ENCODE peak calls at places on chromosomes 1 and 21, in six cellular contexts. D is ovary, X is suprapubic skin, S is HCT116, O is cardiac muscle cell, N is lung. Z is an unnamed sample.

GRCh38 chr1:166858726-166859419 is 17.2 kb downstream of the TADA1 start:
- DNase-seq in D (no peak), X (no peak), S (no peak), O (no peak), N (no peak), Z (no peak)

GRCh38 chr21:26570203-26570602 is 2.9 kb downstream of the CYYR1 start:
- DNase-seq in D (no peak), X (no peak), S (no peak), O (no peak), N (no peak), Z (no peak)

GRCh38 chr1:116674761-116675160 is 7.2 kb upstream of the IGSF3 start:
- DNase-seq in D (no peak), X (no peak), S (no peak), O (no peak), N (no peak), Z (no peak)

GRCh38 chr1:33957854-33958253 is 94.0 kb downstream of the HMGB4 start:
- DNase-seq in D (no peak), X (no peak), S (no peak), O (no peak), N (no peak), Z (no peak)

GRCh38 chr21:31326478-31327247 is 17.4 kb downstream of the TIAM1 start:
- DNase-seq in D (no peak), X (no peak), S (no peak), O (no peak), N (no peak), Z (no peak)

GRCh38 chr21:39014751-39015150 is 168.5 kb downstream of the PSMG1 start:
- DNase-seq in D (no peak), X (no peak), S (no peak), O (no peak), N (no peak), Z (no peak)

GRCh38 chr1:100463809-100464424 is 74.0 kb upstream of the GPR88 start:
- DNase-seq in D (peak; percentile 73), X (no peak), S (peak; percentile 39), O (peak; percentile 79), N (peak; percentile 44), Z (no peak)

GRCh38 chr1:66248257-66248656 is 285.7 kb upstream of the SGIP1 start:
- DNase-seq in D (no peak), X (no peak), S (no peak), O (no peak), N (no peak), Z (no peak)

GRCh38 chr21:21921410-21922232 is 923.4 kb downstream of the NCAM2 start:
- DNase-seq in D (no peak), X (no peak), S (no peak), O (peak; percentile 55), N (no peak), Z (no peak)

GRCh38 chr1:165228676-165229075 is 127.8 kb downstream of the LMX1A start:
- DNase-seq in D (no peak), X (no peak), S (no peak), O (peak; percentile 70), N (no peak), Z (no peak)

DNA sequence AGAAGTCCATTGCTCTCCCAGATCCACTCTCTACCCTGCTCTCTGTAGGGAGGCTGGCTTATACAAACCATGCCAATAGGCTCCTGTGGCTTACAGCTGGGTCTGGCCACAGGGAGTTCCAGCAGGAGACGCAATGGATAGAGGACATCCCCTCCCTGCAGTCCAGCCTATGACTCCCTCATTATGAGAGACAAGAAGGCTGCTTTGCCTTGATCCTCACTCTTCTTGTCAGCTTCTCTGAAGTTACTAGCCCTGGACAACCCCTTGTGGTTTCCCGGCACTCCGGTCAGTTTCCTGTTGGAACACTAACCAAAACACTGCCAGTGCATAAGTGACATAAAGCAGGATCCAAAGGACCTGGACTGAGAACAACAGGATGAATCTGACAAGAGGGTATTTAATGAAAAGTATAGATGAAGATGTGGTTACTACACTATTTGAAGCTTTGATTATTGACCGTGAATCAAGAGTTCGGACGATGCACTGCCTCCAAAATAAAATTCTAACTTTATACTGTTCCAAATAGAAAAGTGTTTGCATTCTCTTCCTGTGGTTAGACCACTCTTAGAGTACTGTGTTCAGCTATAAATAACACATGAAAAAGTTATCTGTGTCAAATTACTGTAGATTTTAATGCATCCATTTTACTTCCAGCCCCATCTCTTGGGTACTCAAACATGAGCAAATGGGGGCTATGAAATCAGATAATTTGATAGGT is 32.7 kb upstream of the ZNF326 start:
- DNase-seq in D (no peak), X (no peak), S (no peak), O (no peak), N (no peak), Z (no peak)
- H3K4me3 ChIP-seq in D (no peak overlapping the region), X (no peak overlapping the region), S (no peak overlapping the region), O (no peak overlapping the region), N (no peak overlapping the region), Z (no peak overlapping the region)

GRCh38 chr1:2269193-2269921 is 41.2 kb downstream of the SKI start:
- DNase-seq in D (no peak), X (no peak), S (no peak), O (no peak), N (no peak), Z (no peak)
- H3K4me3 ChIP-seq in D (no peak overlapping the region), X (no peak overlapping the region), S (no peak overlapping the region), O (no peak overlapping the region), N (no peak overlapping the region), Z (no peak overlapping the region)

GRCh38 chr21:41361786-41362604 is at the start of gene MX2:
- DNase-seq in D (no peak), X (peak; percentile 89), S (no peak), O (no peak), N (peak; percentile 61), Z (peak; percentile 91)
- H3K4me3 ChIP-seq in D (peak within 1 kb of the TSS; percentile 27), X (peak within 1 kb of the TSS; percentile 43), S (no peak within 1 kb of the TSS), O (no peak within 1 kb of the TSS), N (no peak within 1 kb of the TSS), Z (peak within 1 kb of the TSS; percentile 57)

DNA sequence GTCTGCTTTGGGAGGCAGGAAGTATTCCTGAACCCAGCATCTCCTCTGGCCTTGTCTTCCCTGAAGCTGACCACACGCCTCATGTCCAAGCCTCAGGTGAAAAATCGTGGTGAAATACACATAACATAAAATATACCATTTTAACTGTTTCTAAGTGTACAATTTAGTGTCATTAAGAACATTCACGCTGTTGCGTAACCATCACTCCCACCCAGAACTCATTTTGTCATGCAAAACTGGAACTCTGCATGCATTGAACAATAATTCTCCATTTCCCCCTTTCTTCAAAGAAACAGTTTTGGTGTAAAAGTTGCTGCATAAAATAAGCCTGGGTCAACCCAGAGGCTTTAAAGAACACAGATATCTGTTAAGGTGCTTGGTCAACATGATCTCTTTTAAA is 93.5 kb downstream of the PLD5 start:
- DNase-seq in D (no peak), X (no peak), S (no peak), O (no peak), N (no peak), Z (no peak)
- H3K4me3 ChIP-seq in D (no peak overlapping the region), X (no peak overlapping the region), S (no peak overlapping the region), O (no peak overlapping the region), N (no peak overlapping the region), Z (no peak overlapping the region)

DNA sequence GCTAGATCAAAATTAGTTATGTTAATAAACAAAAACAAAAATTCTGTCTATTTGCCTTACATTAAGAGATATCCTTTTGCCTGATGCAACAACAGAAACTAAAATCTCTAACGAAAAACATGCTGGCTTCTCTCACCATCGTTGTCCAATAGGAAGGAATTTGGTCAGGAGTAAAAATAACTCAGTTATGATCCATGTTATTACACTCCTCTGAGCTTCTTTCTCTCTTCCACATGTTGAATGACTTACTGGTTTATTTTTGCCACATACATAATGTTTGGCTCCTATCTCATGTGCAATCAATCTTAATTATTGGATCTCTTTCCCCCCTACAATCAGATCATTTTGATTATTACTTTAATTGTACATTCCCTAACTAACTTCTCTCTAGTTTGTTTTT is 688.4 kb downstream of the USP25 start:
- DNase-seq in D (no peak), X (no peak), S (no peak), O (no peak), N (no peak), Z (no peak)
- H3K4me3 ChIP-seq in D (peak overlapping the region; percentile 4), X (no peak overlapping the region), S (no peak overlapping the region), O (no peak overlapping the region), N (no peak overlapping the region), Z (peak overlapping the region; percentile 46)

GRCh38 chr1:111203681-111204210 is 3.3 kb upstream of the DENND2D start:
- DNase-seq in D (peak; percentile 70), X (peak; percentile 89), S (peak; percentile 51), O (no peak), N (peak; percentile 90), Z (no peak)
- H3K4me3 ChIP-seq in D (peak overlapping the region; percentile 62), X (peak overlapping the region; percentile 79), S (peak overlapping the region; percentile 56), O (peak overlapping the region; percentile 30), N (peak overlapping the region; percentile 70), Z (peak overlapping the region; percentile 77)

GRCh38 chr1:205629751-205630150 is 2.1 kb downstream of the ELK4 start:
- DNase-seq in D (no peak), X (no peak), S (no peak), O (no peak), N (no peak), Z (no peak)
- H3K4me3 ChIP-seq in D (no peak overlapping the region), X (peak overlapping the region; percentile 78), S (peak overlapping the region; percentile 63), O (peak overlapping the region; percentile 57), N (no peak overlapping the region), Z (no peak overlapping the region)

DNA sequence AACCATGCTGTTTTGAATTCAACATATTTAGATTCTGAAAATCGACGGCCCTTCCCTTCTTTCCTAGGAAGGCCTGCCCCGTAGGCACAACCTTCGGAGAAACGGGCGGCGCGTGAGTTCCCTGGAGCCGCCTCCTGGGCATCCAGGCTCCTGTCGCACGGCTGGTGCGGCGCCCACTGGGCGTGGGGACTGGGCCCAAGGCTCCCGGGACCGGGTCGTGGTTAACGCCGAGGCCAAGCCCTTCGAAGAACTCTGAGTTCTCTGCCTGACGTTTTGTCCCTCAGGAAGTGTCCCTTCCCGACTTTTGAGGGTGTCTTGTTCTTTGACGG is 19.2 kb upstream of the TBX15 start:
- DNase-seq in D (no peak), X (no peak), S (no peak), O (no peak), N (no peak), Z (peak; percentile 78)
- H3K4me3 ChIP-seq in D (no peak overlapping the region), X (peak overlapping the region; percentile 45), S (no peak overlapping the region), O (no peak overlapping the region), N (no peak overlapping the region), Z (no peak overlapping the region)

GRCh38 chr21:33076600-33077329 is 6.8 kb downstream of the OLIG1 start:
- DNase-seq in D (no peak), X (no peak), S (no peak), O (no peak), N (no peak), Z (no peak)
- H3K4me3 ChIP-seq in D (no peak overlapping the region), X (no peak overlapping the region), S (no peak overlapping the region), O (no peak overlapping the region), N (no peak overlapping the region), Z (no peak overlapping the region)

Z was measured in vagina.